ENCODE peak calls at places on chromosomes 6 and 20, in six cellular contexts. N, C, Y, O, G and M are unnamed samples.

GRCh38 chr20:19672498-19672897 is 85.6 kb upstream of the RIN2 start:
- DNase-seq in N (no peak), C (no peak), Y (no peak), O (no peak), G (no peak), M (no peak)

GRCh38 chr20:37992802-37993538 is 40.3 kb downstream of the TTI1 start:
- DNase-seq in N (peak; percentile 27), C (peak; percentile 92), Y (peak; percentile 60), O (peak; percentile 42), G (no peak), M (no peak)

GRCh38 chr6:19605624-19606023 is 231.5 kb upstream of the ID4 start:
- DNase-seq in N (no peak), C (no peak), Y (no peak), O (no peak), G (no peak), M (no peak)

GRCh38 chr20:22601361-22602141 is 17.2 kb upstream of the FOXA2 start:
- DNase-seq in N (no peak), C (peak; percentile 86), Y (no peak), O (no peak), G (no peak), M (no peak)

GRCh38 chr6:4615231-4615630 is 161.0 kb upstream of the CDYL start:
- DNase-seq in N (no peak), C (no peak), Y (no peak), O (no peak), G (no peak), M (no peak)

GRCh38 chr6:158713469-158713868 is 63.6 kb downstream of the SYTL3 start:
- DNase-seq in N (no peak), C (no peak), Y (no peak), O (no peak), G (no peak), M (no peak)

GRCh38 chr20:41366546-41367392 is at the start of gene EMILIN3:
- DNase-seq in N (no peak), C (no peak), Y (no peak), O (no peak), G (no peak), M (peak; percentile 79)

GRCh38 chr6:160248538-160248937 is 10.1 kb downstream of the SLC22A2 start:
- DNase-seq in N (no peak), C (peak; percentile 93), Y (no peak), O (no peak), G (no peak), M (no peak)

GRCh38 chr6:13763740-13764381 is 50.5 kb downstream of the MCUR1 start:
- DNase-seq in N (no peak), C (no peak), Y (no peak), O (no peak), G (peak; percentile 35), M (no peak)

GRCh38 chr6:163935158-163935762 is 520.7 kb downstream of the QKI start:
- DNase-seq in N (no peak), C (peak; percentile 7), Y (no peak), O (no peak), G (no peak), M (no peak)

GRCh38 chr6:112245511-112246203 is 8.7 kb downstream of the LAMA4 start:
- DNase-seq in N (no peak), C (no peak), Y (no peak), O (no peak), G (no peak), M (no peak)

GRCh38 chr6:3200682-3201081 is 26.8 kb downstream of the TUBB2B start:
- DNase-seq in N (no peak), C (no peak), Y (no peak), O (no peak), G (no peak), M (no peak)

GRCh38 chr20:46011631-46012482 is 3.1 kb downstream of the MMP9 start:
- DNase-seq in N (peak; percentile 36), C (peak; percentile 50), Y (peak; percentile 53), O (peak; percentile 65), G (peak; percentile 78), M (no peak)

GRCh38 chr6:6972456-6972855 is 135.3 kb upstream of the RREB1 start:
- DNase-seq in N (no peak), C (peak; percentile 76), Y (no peak), O (no peak), G (no peak), M (no peak)

GRCh38 chr20:57568088-57568896 is 7.4 kb downstream of the PCK1 start:
- DNase-seq in N (no peak), C (no peak), Y (no peak), O (no peak), G (no peak), M (no peak)

GRCh38 chr6:111838749-111839484 is 34.3 kb downstream of the FYN start:
- DNase-seq in N (no peak), C (no peak), Y (no peak), O (no peak), G (no peak), M (no peak)

GRCh38 chr6:69398729-69399128 is 398.1 kb downstream of the LMBRD1 start:
- DNase-seq in N (no peak), C (no peak), Y (no peak), O (no peak), G (no peak), M (no peak)

GRCh38 chr6:163355471-163355991 is 59.0 kb upstream of the QKI start:
- DNase-seq in N (no peak), C (peak; percentile 47), Y (peak; percentile 77), O (no peak), G (no peak), M (no peak)

GRCh38 chr6:14431375-14432330 is 314.1 kb downstream of the CD83 start:
- DNase-seq in N (no peak), C (peak; percentile 40), Y (peak; percentile 49), O (no peak), G (no peak), M (no peak)

GRCh38 chr6:163820171-163820570 is 405.7 kb downstream of the QKI start:
- DNase-seq in N (no peak), C (no peak), Y (no peak), O (no peak), G (no peak), M (no peak)

GRCh38 chr20:41334036-41334435 is 6.6 kb upstream of the LPIN3 start:
- DNase-seq in N (no peak), C (no peak), Y (no peak), O (no peak), G (no peak), M (no peak)

DNA sequence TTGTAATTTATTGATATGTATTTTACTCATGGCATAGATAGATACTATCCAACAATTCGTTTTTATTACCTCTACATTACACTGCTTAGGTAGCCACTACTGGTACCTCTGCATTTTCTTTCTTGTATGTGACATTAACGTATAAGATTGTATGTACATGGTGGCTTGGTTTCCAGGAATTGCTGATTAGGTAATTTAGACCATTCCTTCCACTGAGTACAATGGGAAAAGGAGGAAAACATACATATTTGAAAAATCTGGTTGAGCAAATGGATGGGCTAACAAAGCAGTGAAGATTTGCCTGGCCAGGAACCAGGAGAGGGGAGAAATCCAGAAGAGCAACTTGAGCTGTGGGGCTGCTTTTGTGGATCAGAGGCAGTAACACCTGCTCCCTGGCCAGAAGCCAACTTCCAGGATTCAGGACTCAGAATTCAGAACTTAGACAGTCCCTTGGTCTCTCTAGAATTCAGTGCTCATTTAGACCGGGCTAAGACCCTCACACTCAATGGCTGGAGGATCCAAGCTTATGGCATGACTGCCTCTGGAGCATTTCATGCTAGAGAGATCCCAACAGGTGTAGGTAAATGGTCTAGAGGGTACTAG is 17.9 kb upstream of the MICB start:
- DNase-seq in N (no peak), C (no peak), Y (no peak), O (no peak), G (no peak), M (no peak)
- TF ChIP-seq CTCF in N (no peak), C (no peak), Y (no peak), O (no peak), G (no peak), M (no peak)

DNA sequence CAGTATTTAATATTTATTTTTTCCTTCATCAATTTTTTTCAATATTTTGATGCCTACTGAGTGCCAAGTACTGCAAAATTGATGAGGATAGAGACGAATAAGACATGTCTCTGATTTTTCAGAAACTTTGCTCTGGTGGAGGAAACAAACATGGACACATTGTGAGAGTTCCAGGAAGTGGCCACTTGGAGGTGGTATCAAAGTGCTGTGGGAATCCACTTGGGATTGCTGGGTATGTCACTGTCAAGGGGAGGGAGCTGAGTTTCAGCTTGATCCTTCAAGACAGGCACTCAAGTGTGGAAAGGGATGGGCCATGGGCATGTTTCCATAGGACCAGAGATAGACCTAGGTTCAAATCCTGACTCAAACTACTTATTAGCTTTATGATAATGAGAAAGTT is 24.5 kb upstream of the ABCC10 start:
- DNase-seq in N (no peak), C (no peak), Y (no peak), O (no peak), G (no peak), M (no peak)
- TF ChIP-seq CTCF in N (no peak), C (peak; percentile 7), Y (no peak), O (no peak), G (no peak), M (peak; percentile 12)

DNA sequence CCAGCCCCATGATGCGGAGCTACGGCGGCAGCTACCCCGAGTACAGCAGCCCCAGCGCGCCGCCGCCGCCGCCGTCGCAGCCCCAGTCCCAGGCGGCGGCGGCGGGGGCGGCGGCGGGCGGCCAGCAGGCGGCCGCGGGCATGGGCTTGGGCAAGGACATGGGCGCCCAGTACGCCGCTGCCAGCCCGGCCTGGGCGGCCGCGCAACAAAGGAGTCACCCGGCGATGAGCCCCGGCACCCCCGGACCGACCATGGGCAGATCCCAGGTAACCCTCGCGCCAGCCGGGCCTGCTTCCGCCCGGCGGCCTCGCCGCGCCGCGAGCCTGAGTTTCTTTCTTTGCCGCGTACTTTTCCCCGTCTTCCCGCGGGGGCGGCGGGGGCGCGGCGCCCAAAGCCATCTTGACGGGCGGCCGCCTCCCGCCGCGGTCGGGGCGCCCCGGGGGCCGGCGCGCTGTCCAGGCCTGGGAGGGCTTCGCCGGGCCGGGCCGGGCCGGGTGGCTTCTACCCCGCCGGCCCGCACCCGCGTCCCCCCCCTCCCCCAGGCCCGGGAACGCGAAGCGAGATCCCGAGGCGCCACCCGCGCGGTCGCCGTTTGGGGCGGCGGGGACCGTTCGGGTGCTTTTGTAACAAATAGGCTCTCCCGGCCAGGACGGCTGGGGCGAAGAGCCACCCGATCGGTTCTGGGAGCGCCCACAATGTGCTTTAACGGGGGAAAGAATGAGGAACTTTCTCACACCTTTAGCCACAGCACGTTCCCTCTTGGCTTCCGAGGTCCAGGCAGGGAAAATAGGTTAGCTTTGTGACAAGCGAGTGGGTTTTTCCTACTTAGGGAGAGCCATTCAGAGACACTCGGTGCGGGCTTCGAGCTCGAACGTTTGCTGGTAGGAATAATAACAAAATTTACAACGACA is 2.3 kb downstream of the ARID1B start:
- DNase-seq in N (peak; percentile 44), C (no peak), Y (peak; percentile 63), O (peak; percentile 80), G (peak; percentile 72), M (no peak)
- TF ChIP-seq CTCF in N (no peak), C (no peak), Y (peak; percentile 36), O (no peak), G (no peak), M (peak; percentile 57)

GRCh38 chr6:26576929-26577719 is 19.6 kb upstream of the ABT1 start:
- DNase-seq in N (no peak), C (peak; percentile 74), Y (peak; percentile 40), O (no peak), G (no peak), M (no peak)

GRCh38 chr6:26576407-26576843 is 20.3 kb upstream of the ABT1 start:
- DNase-seq in N (no peak), C (no peak), Y (no peak), O (no peak), G (no peak), M (no peak)

GRCh38 chr6:26577720-26578072 is 19.1 kb upstream of the ABT1 start:
- DNase-seq in N (no peak), C (no peak), Y (no peak), O (no peak), G (no peak), M (no peak)

GRCh38 chr6:26578279-26578678 is 18.5 kb upstream of the ABT1 start:
- DNase-seq in N (no peak), C (no peak), Y (no peak), O (no peak), G (no peak), M (no peak)

GRCh38 chr6:26578741-26579140 is 18.0 kb upstream of the ABT1 start:
- DNase-seq in N (no peak), C (no peak), Y (no peak), O (no peak), G (no peak), M (no peak)
- TF ChIP-seq CTCF in N (no peak), C (no peak), Y (no peak), O (no peak), G (no peak), M (no peak)